ENCODE peak calls at places on chromosome 12, in four cellular contexts. I is NAMALWA, S is head of caudate nucleus, Q is WTC11. J is an unnamed sample.

GRCh38 chr12:123761841-123762714 is at the start of gene DNAH10:
- DNase-seq in Q (peak), S (peak), I (peak), J (peak)

GRCh38 chr12:109530301-109530685 is 43.0 kb downstream of the MMAB start:
- DNase-seq in I (no peak), S (no peak), Q (no peak), J (no peak)

GRCh38 chr12:51269174-51270066 is 795 bp downstream of the SMAGP start:
- DNase-seq in S (peak), I (no peak), Q (peak), J (no peak)

GRCh38 chr12:14249368-14249767 is 116.1 kb upstream of the ATF7IP start:
- DNase-seq in Q (no peak), I (no peak), S (no peak), J (no peak)

GRCh38 chr12:1911598-1912575 is 6.6 kb downstream of the CACNA2D4 start:
- DNase-seq in I (no peak), S (no peak), Q (no peak), J (no peak)

GRCh38 chr12:1205512-1206060 is 214.6 kb downstream of the ERC1 start:
- DNase-seq in Q (no peak), S (no peak), I (peak), J (no peak)

GRCh38 chr12:49200882-49201594 is 12.2 kb upstream of the TUBA1A start:
- DNase-seq in S (no peak), I (peak), Q (no peak), J (peak)

GRCh38 chr12:91009319-91009950 is 4.7 kb upstream of the EPYC start:
- DNase-seq in S (no peak), Q (no peak), I (no peak), J (no peak)

GRCh38 chr12:118773956-118774723 is 207.2 kb upstream of the SRRM4 start:
- DNase-seq in S (peak), I (no peak), Q (peak), J (no peak)

GRCh38 chr12:119229205-119229604 is 50.5 kb downstream of the HSPB8 start:
- DNase-seq in I (no peak), Q (no peak), S (no peak), J (no peak)

GRCh38 chr12:62720661-62721330 is 214.2 kb downstream of the PPM1H start:
- DNase-seq in Q (no peak), S (peak), I (no peak), J (peak)

GRCh38 chr12:3885179-3886094 is 12.2 kb upstream of the PARP11 start:
- DNase-seq in I (peak), S (no peak), Q (no peak), J (peak)

GRCh38 chr12:70691018-70691672 is 53.9 kb upstream of the PTPRB start:
- DNase-seq in S (no peak), Q (no peak), I (no peak), J (no peak)

GRCh38 chr12:94140556-94140955 is 7.8 kb upstream of the PLXNC1 start:
- DNase-seq in I (peak), S (no peak), Q (peak), J (no peak)

GRCh38 chr12:124847675-124848074 is 16.0 kb downstream of the SCARB1 start:
- DNase-seq in I (no peak), S (peak), Q (no peak), J (no peak)

GRCh38 chr12:9134981-9135628 is 19.4 kb upstream of the A2M start:
- DNase-seq in I (peak), S (no peak), Q (peak), J (no peak)

GRCh38 chr12:42969357-42969756 is 379.8 kb upstream of the PRICKLE1 start:
- DNase-seq in I (no peak), S (no peak), Q (no peak), J (no peak)

GRCh38 chr12:116639765-116640164 is 80.6 kb downstream of the MAP1LC3B2 start:
- DNase-seq in Q (no peak), I (no peak), S (no peak), J (no peak)

GRCh38 chr12:109864916-109865315 is 15.4 kb downstream of the GLTP start:
- DNase-seq in Q (no peak), S (no peak), I (no peak), J (no peak)

GRCh38 chr12:989051-989450 is 2.0 kb upstream of the ERC1 start:
- DNase-seq in I (no peak), Q (no peak), S (no peak), J (no peak)

GRCh38 chr12:75944097-75944904 is 87.3 kb downstream of the PHLDA1 start:
- DNase-seq in S (no peak), I (peak), Q (no peak), J (no peak)

GRCh38 chr12:53380797-53381738 is 1.1 kb downstream of the SP1 start:
- DNase-seq in Q (peak), S (no peak), I (peak), J (no peak)

GRCh38 chr12:25979563-25979962 is 21.1 kb downstream of the RASSF8 start:
- DNase-seq in Q (no peak), S (no peak), I (no peak), J (no peak)

GRCh38 chr12:56126732-56127239 is 1.3 kb upstream of the ESYT1 start:
- DNase-seq in Q (no peak), I (peak), S (no peak), J (no peak)

GRCh38 chr12:89427508-89428156 is 75.3 kb upstream of the DUSP6 start:
- DNase-seq in S (no peak), Q (no peak), I (no peak), J (no peak)

GRCh38 chr12:116818341-116818856 is 62.8 kb downstream of the HRK start:
- DNase-seq in I (peak), S (no peak), Q (no peak), J (no peak)